ENCODE peak calls at places on chromosomes 4 and X, in eight cellular contexts. A is stimulated activated naive CD4-positive, alpha-beta T cell; E is activated CD4-positive, alpha-beta T cell treated with anti-CD3 and anti-CD28 coated beads, Interleukin-2, amount 50 U/mL, for 1 hour; Q is iris pigment epithelial cell; I is NCI-H187; K is substantia nigra; S is stimulated activated CD8-positive, alpha-beta memory T cell treated with anti-CD3 and anti-CD28 coated beads, Interleukin-4, amount 100 ng/mL, for 1 hour; V is C1 segment of cervical spinal cord. N is an unnamed sample.

GRCh38 chr4:8032381-8032780 is 92.7 kb upstream of the AFAP1 start:
- DNase-seq in I (no peak), Q (no peak), A (no peak), E (no peak), S (no peak), V (no peak), K (no peak), N (no peak)

GRCh38 chr4:185108669-185109068 is 34.4 kb upstream of the SLC25A4 start:
- DNase-seq in S (no peak), Q (no peak), E (no peak), V (no peak), K (no peak), I (no peak), A (no peak), N (no peak)

GRCh38 chrX:57817302-57817701 is 93.0 kb downstream of the ZXDA start:
- DNase-seq in A (no peak), S (no peak), I (no peak), Q (peak; percentile 2), K (no peak), E (no peak), V (no peak), N (no peak)

GRCh38 chrX:47145408-47146120 is 543 bp downstream of the RBM10 start:
- DNase-seq in Q (no peak), A (no peak), S (no peak), I (no peak), V (no peak), E (no peak), K (no peak), N (no peak)

GRCh38 chr4:24734511-24734910 is 60.9 kb upstream of the SOD3 start:
- DNase-seq in Q (no peak), K (no peak), S (no peak), I (no peak), V (no peak), A (no peak), E (no peak), N (no peak)

GRCh38 chr4:108555701-108556100 is 64.7 kb upstream of the RPL34 start:
- DNase-seq in S (no peak), A (no peak), V (no peak), K (no peak), Q (no peak), E (no peak), I (no peak), N (no peak)

GRCh38 chr4:27429260-27429970 is 568.8 kb downstream of the STIM2 start:
- DNase-seq in Q (no peak), K (no peak), E (no peak), A (no peak), S (no peak), V (no peak), I (no peak), N (no peak)

GRCh38 chrX:115642304-115642703 is 81.3 kb downstream of the PLS3 start:
- DNase-seq in V (no peak), I (no peak), S (no peak), Q (no peak), A (no peak), K (no peak), E (no peak), N (no peak)

GRCh38 chr4:169099775-169100180 is 89.7 kb upstream of the CBR4 start:
- DNase-seq in E (no peak), V (no peak), Q (peak; percentile 84), S (no peak), A (no peak), I (no peak), K (no peak), N (peak; percentile 34)

GRCh38 chrX:42119076-42119475 is 195.7 kb upstream of the CASK start:
- DNase-seq in E (no peak), I (no peak), V (no peak), Q (peak; percentile 49), S (no peak), A (no peak), K (no peak), N (no peak)

GRCh38 chr4:165493359-165493758 is 114.6 kb downstream of the CPE start:
- DNase-seq in A (peak; percentile 25), Q (peak; percentile 61), K (no peak), V (no peak), S (peak; percentile 6), I (no peak), E (peak; percentile 61), N (peak; percentile 45)

GRCh38 chr4:6873792-6874461 is 35.7 kb upstream of the TBC1D14 start:
- DNase-seq in A (peak; percentile 56), K (no peak), V (no peak), S (peak; percentile 62), Q (peak; percentile 62), I (peak; percentile 12), E (peak; percentile 84), N (peak; percentile 62)

GRCh38 chr4:22202351-22203343 is 254.1 kb upstream of the KCNIP4 start:
- DNase-seq in I (no peak), Q (no peak), S (no peak), E (no peak), K (no peak), V (no peak), A (no peak), N (no peak)

N was measured in putamen.